ENCODE peak calls at places on chromosomes 11 and 22, in seven cellular contexts. U is endothelial cell, X is adrenal gland, L is Peyer's patch, O is fibroblast of the aortic adventitia, Z is GM10248, C is A549. N is an unnamed sample.

GRCh38 chr11:119336744-119337469 is 2.6 kb downstream of the RNF26 start:
- DNase-seq in Z (no peak), L (no peak), O (no peak), X (no peak), C (no peak), U (no peak), N (no peak)

GRCh38 chr11:125094731-125095130 is 16.7 kb downstream of the TMEM218 start:
- DNase-seq in O (no peak), X (no peak), C (no peak), U (no peak), Z (no peak), L (no peak), N (no peak)

GRCh38 chr11:74701351-74701750 is 29.9 kb downstream of the CHRDL2 start:
- DNase-seq in C (no peak), O (no peak), X (no peak), L (no peak), U (no peak), Z (no peak), N (no peak)

GRCh38 chr11:108947654-108948570 is 283.0 kb downstream of the DDX10 start:
- DNase-seq in C (peak), O (peak), L (no peak), X (no peak), Z (no peak), U (no peak), N (no peak)

GRCh38 chr11:33701831-33702230 is 1.2 kb upstream of the C11orf91 start:
- DNase-seq in L (no peak), U (no peak), C (no peak), O (peak), Z (no peak), X (no peak), N (no peak)

GRCh38 chr11:69205929-69206612 is 50.3 kb downstream of the SMIM38 start:
- DNase-seq in L (no peak), C (no peak), X (no peak), Z (no peak), O (no peak), U (no peak), N (no peak)

GRCh38 chr11:203056-203944 is 3.9 kb downstream of the BET1L start:
- DNase-seq in C (no peak), X (peak), L (peak), Z (no peak), O (no peak), U (no peak), N (no peak)

GRCh38 chr11:46293616-46294015 is 16.2 kb downstream of the CREB3L1 start:
- DNase-seq in L (no peak), Z (no peak), X (no peak), O (peak), U (no peak), C (no peak), N (no peak)

GRCh38 chr22:17366830-17367229 is 2.4 kb upstream of the CECR2 start:
- DNase-seq in C (peak), Z (peak), U (peak), X (no peak), O (no peak), L (no peak), N (peak)

GRCh38 chr11:82682003-82682751 is 51.5 kb downstream of the FAM181B start:
- DNase-seq in U (no peak), O (peak), X (no peak), C (peak), Z (no peak), L (no peak), N (no peak)

DNA sequence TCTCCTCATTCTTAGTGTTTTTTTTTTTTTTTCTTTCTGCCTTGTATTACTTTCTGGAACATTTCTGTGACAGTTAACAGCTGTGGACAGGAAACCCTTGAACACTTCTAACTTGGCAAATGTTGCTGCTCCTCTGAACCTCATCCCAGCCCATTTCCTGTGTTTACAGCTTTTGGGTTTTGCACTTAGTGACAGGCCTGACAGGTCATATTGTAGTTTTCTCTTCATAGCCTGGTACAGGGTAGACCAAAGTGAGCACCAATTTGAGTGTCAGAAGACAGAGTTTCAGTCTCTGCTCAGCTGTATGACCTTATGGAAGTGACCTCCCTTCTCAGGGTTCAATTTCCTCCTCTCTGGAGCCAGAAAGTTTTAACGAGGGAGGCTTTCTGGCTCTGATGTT is 91.6 kb downstream of the STIM1 start:
- DNase-seq in C (no peak), O (peak), L (no peak), Z (peak), U (no peak), X (no peak), N (no peak)
- TF ChIP-seq CTCF in C (no peak), O (no peak), L (no peak), Z (no peak), U (no peak), X (no peak), N (no peak)

GRCh38 chr11:130827697-130828377 is 88.4 kb downstream of the SNX19 start:
- DNase-seq in L (no peak), O (peak), U (peak), X (peak), Z (peak), C (peak), N (peak)
- TF ChIP-seq CTCF in L (peak), O (peak), U (no peak), X (peak), Z (peak), C (peak), N (peak)

DNA sequence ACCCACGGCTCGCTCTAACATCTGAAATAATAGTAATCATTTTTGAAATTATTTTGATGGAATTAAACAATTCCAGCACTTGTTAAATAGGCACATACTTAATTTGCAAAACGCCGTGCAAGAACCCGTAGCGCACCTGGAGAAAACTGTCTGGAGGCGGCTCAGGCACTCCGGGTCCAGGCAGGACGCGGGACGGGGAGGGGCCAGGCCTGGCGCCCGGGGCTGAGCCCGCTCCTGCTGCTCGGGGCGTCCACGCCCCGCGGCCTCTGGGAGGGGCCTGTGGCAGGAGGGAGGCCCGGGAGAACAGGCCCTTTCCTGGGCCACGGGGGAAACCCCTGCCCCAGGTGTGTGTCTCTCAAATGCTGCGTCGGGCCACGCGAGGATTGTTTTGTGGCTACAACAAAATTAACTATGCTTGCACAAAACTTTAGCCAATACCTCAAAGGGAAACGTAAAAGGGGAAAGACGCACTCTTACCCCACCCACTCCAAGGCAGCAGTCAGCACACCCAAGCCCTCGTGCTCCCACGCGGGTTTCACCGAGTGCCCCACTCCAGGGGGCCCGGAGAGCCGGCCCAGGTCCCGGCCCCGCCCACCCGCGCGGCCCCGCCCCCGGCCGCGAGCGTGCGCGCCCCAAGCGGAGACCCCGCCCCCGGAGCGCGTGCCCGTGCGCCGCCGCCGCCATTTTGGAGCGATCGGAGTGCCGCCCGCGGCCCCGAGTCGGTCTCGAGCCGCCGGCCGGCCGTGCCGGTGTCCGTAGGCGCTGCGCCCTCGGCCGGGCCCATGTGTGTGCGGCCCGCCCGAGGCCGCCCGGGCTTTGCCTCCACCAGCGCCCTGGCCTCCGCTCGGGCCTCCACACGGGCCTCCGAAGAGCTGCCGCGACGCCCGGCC is at the start of gene PPP6R2:
- DNase-seq in Z (peak), C (no peak), O (peak), U (peak), L (peak), X (peak), N (peak)
- TF ChIP-seq CTCF in Z (no peak), C (peak), O (no peak), U (peak), L (peak), X (peak), N (peak)

DNA sequence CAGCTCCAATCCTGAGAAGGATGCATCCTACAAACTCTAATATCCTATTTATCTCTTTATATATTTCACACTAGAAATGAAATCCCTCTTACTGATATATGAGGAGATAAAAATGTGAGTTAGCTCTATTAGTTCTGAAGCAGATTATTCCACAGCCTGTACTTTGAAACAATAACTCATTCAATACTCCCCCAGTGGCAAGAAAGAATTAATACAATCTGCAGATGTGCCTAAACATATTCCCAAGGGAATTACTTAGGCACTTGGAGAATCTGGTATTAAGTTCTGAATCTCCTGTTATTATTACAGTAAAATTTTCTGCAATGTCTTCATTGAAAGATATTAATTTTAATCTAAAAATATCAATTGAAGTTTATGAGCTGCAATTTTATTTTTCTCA is 59.4 kb downstream of the DDI1 start:
- DNase-seq in O (peak), X (no peak), C (no peak), L (no peak), U (no peak), Z (no peak), N (no peak)
- TF ChIP-seq CTCF in O (no peak), X (no peak), C (no peak), L (no peak), U (no peak), Z (no peak), N (no peak)

N was measured in neural crest cell.